ENCODE peak calls at places on chromosomes 13 and 19, in five cellular contexts. C is ascending aorta, L is progenitor cell of endocrine pancreas, O is psoas muscle, K is breast epithelium. Z is an unnamed sample.

GRCh38 chr13:100131863-100132574 is 43.1 kb downstream of the PCCA start:
- DNase-seq in C (no peak), L (no peak), O (no peak), K (no peak), Z (no peak)

GRCh38 chr19:52896431-52897148 is 845 bp downstream of the ZNF320 start:
- DNase-seq in C (no peak), L (no peak), O (peak), K (no peak), Z (no peak)

GRCh38 chr19:3046621-3047306 is 15.5 kb downstream of the TLE5 start:
- DNase-seq in C (no peak), L (no peak), O (no peak), K (no peak), Z (no peak)

GRCh38 chr19:49534632-49535385 is 7.0 kb downstream of the RCN3 start:
- DNase-seq in C (no peak), L (no peak), O (no peak), K (no peak), Z (no peak)

GRCh38 chr19:7441468-7442146 is 47.2 kb downstream of the PEX11G start:
- DNase-seq in C (no peak), L (no peak), O (no peak), K (no peak), Z (no peak)

GRCh38 chr13:85236431-85236830 is 562.8 kb downstream of the SLITRK6 start:
- DNase-seq in C (no peak), L (no peak), O (no peak), K (no peak), Z (no peak)

GRCh38 chr13:54511356-54511755 is 1482.7 kb downstream of the OLFM4 start:
- DNase-seq in C (no peak), L (no peak), O (no peak), K (no peak), Z (no peak)

GRCh38 chr13:24650157-24650556 is 30.1 kb upstream of the ATP12A start:
- DNase-seq in C (no peak), L (no peak), O (no peak), K (no peak), Z (no peak)

GRCh38 chr19:15280915-15281683 is 48.9 kb upstream of the EPHX3 start:
- DNase-seq in C (peak), L (no peak), O (peak), K (peak), Z (no peak)

GRCh38 chr13:94121686-94122085 is 357.8 kb downstream of the DCT start:
- DNase-seq in C (no peak), L (no peak), O (no peak), K (no peak), Z (no peak)

GRCh38 chr19:49362926-49363264 is 679 bp upstream of the TEAD2 start:
- DNase-seq in C (peak), L (no peak), O (peak), K (no peak), Z (no peak)

GRCh38 chr19:4977299-4978174 is 8.6 kb downstream of the KDM4B start:
- DNase-seq in C (no peak), L (no peak), O (peak), K (no peak), Z (no peak)

GRCh38 chr19:2150794-2151338 is 500 bp downstream of the AP3D1 start:
- DNase-seq in C (no peak), L (peak), O (peak), K (no peak), Z (no peak)

GRCh38 chr13:36131931-36132297 is 732 bp upstream of the DCLK1 start:
- DNase-seq in C (peak), L (no peak), O (peak), K (no peak), Z (no peak)

GRCh38 chr13:31476753-31477152 is 262.6 kb upstream of the RXFP2 start:
- DNase-seq in C (no peak), L (no peak), O (no peak), K (no peak), Z (no peak)
- TF ChIP-seq CTCF in C (no peak), L (peak), O (no peak), K (peak), Z (peak)

GRCh38 chr13:112969692-112970338 is 801 bp downstream of the MCF2L start:
- DNase-seq in C (no peak), L (no peak), O (peak), K (no peak), Z (no peak)

GRCh38 chr13:112968380-112968909 is 569 bp upstream of the MCF2L start:
- DNase-seq in C (no peak), L (peak), O (peak), K (peak), Z (no peak)

GRCh38 chr13:112967666-112968379 is 1.2 kb upstream of the MCF2L start:
- DNase-seq in C (no peak), L (no peak), O (peak), K (peak), Z (no peak)

GRCh38 chr13:112970552-112971287 is 1.7 kb downstream of the MCF2L start:
- DNase-seq in C (no peak), L (no peak), O (peak), K (no peak), Z (no peak)

GRCh38 chr13:112968910-112969691 is at the start of gene MCF2L:
- DNase-seq in C (no peak), L (no peak), O (peak), K (peak), Z (no peak)
- TF ChIP-seq CTCF in C (no peak), L (peak), O (no peak), K (no peak), Z (peak)

GRCh38 chr13:21061077-21061945 is at the start of gene LATS2:
- DNase-seq in C (peak), L (peak), O (peak), K (peak), Z (peak)
- TF ChIP-seq CTCF in C (peak), L (peak), O (peak), K (no peak), Z (peak)

GRCh38 chr13:49655906-49656305 is 27.6 kb downstream of the ARL11 start:
- DNase-seq in C (no peak), L (no peak), O (no peak), K (no peak), Z (no peak)

GRCh38 chr13:49651775-49652690 is 23.7 kb downstream of the ARL11 start:
- DNase-seq in C (no peak), L (no peak), O (peak), K (no peak), Z (no peak)

GRCh38 chr13:49649963-49650312 is 21.6 kb downstream of the ARL11 start:
- DNase-seq in C (no peak), L (no peak), O (peak), K (no peak), Z (no peak)

GRCh38 chr13:49653478-49653877 is 25.2 kb downstream of the ARL11 start:
- DNase-seq in C (no peak), L (no peak), O (no peak), K (no peak), Z (no peak)

DNA sequence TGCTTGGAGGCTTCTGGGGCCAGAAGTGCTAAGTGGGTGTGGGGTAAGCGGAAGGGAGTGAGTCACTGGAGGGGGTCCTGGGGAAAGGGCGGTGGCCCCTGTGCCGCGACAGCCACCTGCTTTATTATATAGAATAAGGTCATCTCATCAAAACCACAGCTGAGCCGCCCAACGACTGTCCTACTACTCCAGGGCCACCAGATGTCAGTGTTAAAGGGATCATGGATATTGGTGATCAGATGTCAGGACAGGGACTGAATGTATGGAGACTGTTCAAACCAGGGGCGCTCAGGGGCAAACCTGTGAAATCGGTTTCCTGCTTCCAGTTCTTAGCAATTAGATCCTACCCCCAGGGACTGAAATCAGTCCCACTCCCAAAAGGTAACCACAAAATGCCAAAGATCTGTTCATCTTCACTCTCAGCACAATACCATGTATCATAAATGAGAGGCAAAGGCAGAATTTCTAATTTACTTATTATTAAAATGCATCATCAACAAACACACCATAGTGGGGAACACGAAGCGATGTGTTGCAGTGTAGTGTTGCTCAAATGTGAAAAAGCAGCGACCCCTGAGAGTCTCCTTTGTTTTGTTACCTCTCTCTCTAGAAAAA is 24.5 kb downstream of the ARL11 start:
- DNase-seq in C (no peak), L (no peak), O (peak), K (no peak), Z (no peak)
- TF ChIP-seq CTCF in C (no peak), L (peak), O (peak), K (no peak), Z (peak)

GRCh38 chr19:45862271-45862563 is 730 bp downstream of the SYMPK start:
- DNase-seq in C (no peak), L (no peak), O (no peak), K (no peak), Z (no peak)
- TF ChIP-seq CTCF in C (no peak), L (no peak), O (no peak), K (no peak), Z (no peak)

GRCh38 chr19:6099037-6099436 is 11.3 kb downstream of the RFX2 start:
- DNase-seq in C (no peak), L (no peak), O (no peak), K (no peak), Z (no peak)

GRCh38 chr19:6101991-6102390 is 8.3 kb downstream of the RFX2 start:
- DNase-seq in C (no peak), L (no peak), O (no peak), K (no peak), Z (no peak)

GRCh38 chr19:6099633-6100032 is 10.7 kb downstream of the RFX2 start:
- DNase-seq in C (no peak), L (no peak), O (no peak), K (no peak), Z (no peak)

GRCh38 chr19:6101291-6101690 is 9.0 kb downstream of the RFX2 start:
- DNase-seq in C (no peak), L (no peak), O (no peak), K (no peak), Z (no peak)

DNA sequence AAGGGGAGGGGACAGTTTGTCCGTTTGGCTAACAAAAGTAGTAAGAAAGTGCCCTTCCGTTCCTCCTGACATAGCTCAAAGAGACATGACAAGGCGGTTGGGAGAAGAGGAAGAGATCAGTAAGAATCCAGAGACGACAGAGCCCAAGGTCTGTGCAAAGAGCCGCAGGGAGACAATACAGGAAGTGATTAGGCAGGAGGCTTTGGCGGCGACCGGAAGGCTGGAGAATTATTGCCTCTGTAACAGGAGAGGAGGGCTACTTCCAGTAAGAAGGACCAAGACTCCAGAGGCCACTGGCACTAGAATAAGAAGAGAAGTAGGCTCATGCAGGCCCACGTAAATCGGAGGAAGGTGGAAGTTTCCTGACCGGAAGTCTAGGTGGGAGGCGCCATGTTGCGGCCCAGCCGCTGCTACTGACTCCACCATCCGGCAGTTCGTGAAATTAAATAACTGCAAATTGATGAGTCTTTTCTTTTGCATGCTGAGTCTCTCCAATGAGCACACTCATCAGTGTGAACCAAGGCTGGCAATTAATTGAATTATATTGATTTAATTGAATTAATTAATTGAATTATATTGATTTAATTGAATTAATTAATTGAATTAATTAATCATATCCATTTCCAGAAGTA is 9.9 kb downstream of the RFX2 start:
- DNase-seq in C (no peak), L (no peak), O (peak), K (no peak), Z (no peak)
- TF ChIP-seq CTCF in C (no peak), L (no peak), O (no peak), K (no peak), Z (no peak)

DNA sequence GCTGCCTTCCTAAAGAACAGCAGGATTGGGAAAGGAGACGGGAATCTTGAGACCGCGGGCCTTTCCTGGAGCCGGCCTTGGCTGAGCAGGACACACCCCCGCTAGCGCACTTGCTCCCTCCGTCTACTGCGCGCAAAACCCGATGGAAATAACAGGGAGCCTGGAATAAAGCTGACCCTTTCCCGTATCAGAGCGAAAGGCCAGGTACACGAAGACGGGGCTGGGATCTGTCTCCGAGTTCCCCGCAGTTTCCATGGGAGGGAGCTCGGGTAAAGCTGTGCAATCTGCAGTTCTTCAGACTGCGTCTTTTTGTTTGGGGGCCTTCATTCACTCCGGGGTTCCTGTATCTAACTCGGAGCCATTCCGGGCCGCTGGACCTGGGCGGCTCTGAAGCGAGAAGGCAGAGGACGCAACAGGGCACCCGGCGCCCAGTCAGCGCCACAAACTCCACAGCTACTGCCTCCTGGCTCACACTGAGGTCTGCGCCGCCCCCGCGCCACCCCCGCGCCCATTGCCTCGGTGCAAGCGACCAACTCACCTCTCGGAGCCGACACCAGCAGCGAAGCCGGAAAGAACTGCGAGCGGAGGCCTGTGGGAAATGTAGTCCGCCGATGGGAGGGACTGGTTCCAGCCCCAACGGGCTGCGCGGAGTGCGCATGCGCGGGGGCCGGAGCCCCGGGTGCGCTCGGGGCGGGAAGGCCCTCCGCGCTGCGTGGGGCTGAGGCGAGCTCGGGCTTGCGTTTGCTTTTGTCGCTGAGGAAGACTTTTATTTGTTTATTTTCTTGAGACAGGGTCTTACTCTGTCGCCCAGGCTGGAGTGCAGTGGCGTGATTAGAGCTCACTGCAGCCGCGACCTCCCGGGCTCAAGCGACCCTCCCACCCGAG is at the start of gene ZFP14:
- DNase-seq in C (peak), L (peak), O (peak), K (peak), Z (peak)
- TF ChIP-seq CTCF in C (no peak), L (no peak), O (no peak), K (no peak), Z (no peak)

Z was measured in type B pancreatic cell.